ENCODE peak calls at places on chromosomes 5 and 9, in four cellular contexts. L is HEK293T, X is K562, K is HepG2. G is an unnamed sample.

GRCh38 chr9:129968690-129969485 is 74.1 kb downstream of the FNBP1 start:
- DNase-seq in X (no peak), K (no peak), L (no peak), G (no peak)

GRCh38 chr9:133403766-133404439 is 13.9 kb downstream of the REXO4 start:
- DNase-seq in X (peak), L (peak), K (peak), G (no peak)

GRCh38 chr9:130626249-130626982 is 38.0 kb upstream of the PRDM12 start:
- DNase-seq in L (peak), X (no peak), K (no peak), G (no peak)

GRCh38 chr5:79806741-79807140 is 117.1 kb downstream of the CMYA5 start:
- DNase-seq in L (no peak), K (no peak), X (no peak), G (no peak)

GRCh38 chr5:178487911-178488310 is 102.3 kb downstream of the COL23A1 start:
- DNase-seq in X (no peak), L (no peak), K (no peak), G (no peak)

GRCh38 chr9:130713286-130713975 is 19.9 kb downstream of the EXOSC2 start:
- DNase-seq in L (no peak), X (no peak), K (no peak), G (no peak)

GRCh38 chr9:137486141-137486490 is 27.0 kb upstream of the NSMF start:
- DNase-seq in L (no peak), X (no peak), K (no peak), G (no peak)

GRCh38 chr9:33884856-33885701 is 68.1 kb downstream of the UBE2R2 start:
- DNase-seq in X (no peak), K (no peak), L (peak), G (no peak)

GRCh38 chr5:178364326-178364675 is 131.7 kb upstream of the PHYKPL start:
- DNase-seq in L (no peak), X (no peak), K (no peak), G (no peak)

GRCh38 chr9:19371942-19372341 is 8.1 kb downstream of the RPS6 start:
- DNase-seq in L (peak), X (no peak), K (no peak), G (no peak)

GRCh38 chr5:131423056-131423455 is 159.2 kb downstream of the CDC42SE2 start:
- DNase-seq in X (no peak), L (peak), K (peak), G (no peak)

GRCh38 chr5:171906171-171906570 is 100.3 kb downstream of the FBXW11 start:
- DNase-seq in X (no peak), L (no peak), K (no peak), G (no peak)

GRCh38 chr9:37417252-37417803 is 5.2 kb upstream of the GRHPR start:
- DNase-seq in L (no peak), K (peak), X (no peak), G (no peak)

GRCh38 chr5:146338774-146339714 is at the start of gene POU4F3:
- DNase-seq in X (no peak), L (no peak), K (no peak), G (no peak)

GRCh38 chr5:16446993-16447392 is 18.6 kb downstream of the ZNF622 start:
- DNase-seq in L (no peak), X (peak), K (no peak), G (no peak)

GRCh38 chr5:17275279-17276158 is 58.1 kb downstream of the BASP1 start:
- DNase-seq in K (no peak), L (no peak), X (no peak), G (no peak)

GRCh38 chr9:133114886-133115603 is 6.0 kb downstream of the RALGDS start:
- DNase-seq in K (no peak), L (no peak), X (no peak), G (no peak)

GRCh38 chr5:157867736-157868135 is 8.8 kb upstream of the CLINT1 start:
- DNase-seq in X (no peak), L (no peak), K (no peak), G (no peak)

GRCh38 chr5:6545770-6546690 is 86.8 kb downstream of the NSUN2 start:
- DNase-seq in X (no peak), K (no peak), L (no peak), G (no peak)

GRCh38 chr5:176646707-176647029 is 616 bp upstream of the TSPAN17 start:
- DNase-seq in L (no peak), K (no peak), X (no peak), G (no peak)

GRCh38 chr5:176647030-176647869 is at the start of gene TSPAN17:
- DNase-seq in X (peak), K (peak), L (peak), G (peak)

GRCh38 chr5:176647870-176648466 is 684 bp downstream of the TSPAN17 start:
- DNase-seq in X (peak), K (no peak), L (peak), G (no peak)

GRCh38 chr5:176644878-176645670 is 2.2 kb upstream of the TSPAN17 start:
- DNase-seq in L (no peak), X (no peak), K (no peak), G (no peak)

GRCh38 chr5:176646049-176646706 is 1.1 kb upstream of the TSPAN17 start:
- DNase-seq in K (no peak), X (no peak), L (no peak), G (no peak)
- TF ChIP-seq TARDBP in K (no peak), X (no peak), L (no peak), G (no peak)

GRCh38 chr9:109499631-109500120 is 1.6 kb upstream of the PTPN3 start:
- DNase-seq in L (peak), X (no peak), K (peak), G (no peak)
- TF ChIP-seq TARDBP in L (no peak), X (no peak), K (no peak), G (no peak)

DNA sequence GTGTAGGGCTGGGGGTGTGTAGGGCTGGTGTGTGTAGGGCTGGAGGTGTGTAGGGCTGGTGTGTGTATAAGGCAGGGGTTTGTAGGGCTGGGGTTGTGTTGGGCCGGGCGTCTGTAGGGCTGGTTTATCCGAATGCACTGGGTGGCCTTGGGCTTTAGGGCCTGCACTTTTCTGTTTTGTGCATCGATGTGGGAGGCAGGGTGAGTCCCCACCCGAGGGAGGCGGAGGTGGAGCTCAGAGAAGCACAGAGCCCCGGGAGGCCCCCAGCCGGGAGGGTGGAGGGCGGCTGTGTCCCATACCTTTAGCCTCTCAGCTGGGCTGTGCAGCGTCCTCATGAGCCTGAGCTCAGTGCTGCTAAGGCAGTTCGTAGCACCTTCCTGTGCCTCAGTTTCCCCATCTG is 13.5 kb downstream of the COL5A1 start:
- DNase-seq in L (no peak), X (no peak), K (no peak), G (no peak)
- TF ChIP-seq TARDBP in L (no peak), X (no peak), K (no peak), G (no peak)

GRCh38 chr9:117526674-117527073 is 111.8 kb upstream of the ASTN2 start:
- DNase-seq in K (no peak), X (no peak), L (no peak), G (no peak)

GRCh38 chr9:117528225-117528624 is 113.4 kb upstream of the ASTN2 start:
- DNase-seq in X (no peak), K (no peak), L (no peak), G (no peak)

GRCh38 chr9:117521293-117521692 is 106.4 kb upstream of the ASTN2 start:
- DNase-seq in L (no peak), X (no peak), K (no peak), G (no peak)

DNA sequence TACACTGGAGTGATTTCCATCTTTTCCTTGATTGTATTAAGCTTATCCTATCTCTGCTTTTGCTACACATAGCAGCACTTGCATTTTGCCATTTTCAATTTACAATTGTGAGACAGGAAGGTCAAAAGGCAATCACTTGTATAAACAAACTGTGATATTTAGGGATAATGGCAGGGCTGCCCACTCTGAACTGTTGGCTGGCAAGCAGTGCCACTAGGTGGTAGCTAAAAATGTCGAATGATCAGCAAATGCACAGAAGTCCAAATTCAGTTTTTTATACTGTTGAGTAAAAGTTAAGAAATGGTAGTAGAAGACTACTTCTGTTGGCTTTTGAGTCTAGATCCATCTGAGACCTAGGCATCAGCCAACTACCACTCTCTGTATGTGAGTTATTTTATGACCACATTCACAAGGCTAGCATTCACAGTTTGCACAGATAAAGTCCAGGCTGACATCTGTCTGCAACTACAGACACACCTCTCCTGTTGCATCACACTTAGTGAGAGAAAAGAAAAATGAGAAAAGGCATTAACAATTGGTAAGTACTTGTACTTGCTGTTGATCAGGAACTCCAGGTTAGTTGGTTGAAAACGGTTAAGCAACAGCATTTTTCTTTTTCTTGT is 108.8 kb upstream of the ASTN2 start:
- DNase-seq in X (no peak), K (no peak), L (no peak), G (no peak)
- TF ChIP-seq TARDBP in X (no peak), K (no peak), L (no peak), G (no peak)